ENCODE peak calls at places on chromosome 13, in nine cellular contexts. T, J, Z, W, S, V, G, B and C are unnamed samples.

GRCh38 chr13:97367427-97367826 is 66.5 kb upstream of the RAP2A start:
- DNase-seq in T (no peak), J (no peak), Z (no peak), W (peak; percentile 75), S (no peak), V (no peak), G (no peak), B (peak; percentile 59), C (no peak)

GRCh38 chr13:46113596-46113995 is 8.8 kb upstream of the CPB2 start:
- DNase-seq in T (no peak), J (no peak), Z (no peak), W (peak; percentile 64), S (no peak), V (no peak), G (no peak), B (no peak), C (no peak)

GRCh38 chr13:21117104-21117809 is 55.9 kb upstream of the LATS2 start:
- DNase-seq in T (no peak), J (no peak), Z (no peak), W (peak; percentile 37), S (no peak), V (no peak), G (no peak), B (no peak), C (no peak)

GRCh38 chr13:106796280-106797047 is 228.5 kb upstream of the ARGLU1 start:
- DNase-seq in T (peak; percentile 77), J (peak; percentile 30), Z (no peak), W (no peak), S (peak; percentile 61), V (no peak), G (no peak), B (no peak), C (no peak)

GRCh38 chr13:32790731-32791130 is 204.5 kb downstream of the PDS5B start:
- DNase-seq in T (no peak), J (no peak), Z (no peak), W (peak; percentile 13), S (no peak), V (no peak), G (no peak), B (no peak), C (no peak)

GRCh38 chr13:44273991-44274810 is 99.4 kb upstream of the SERP2 start:
- DNase-seq in T (no peak), J (peak; percentile 36), Z (peak; percentile 19), W (peak; percentile 11), S (no peak), V (no peak), G (peak; percentile 68), B (no peak), C (no peak)

GRCh38 chr13:43787998-43788397 is 1.2 kb upstream of the ENOX1 start:
- DNase-seq in T (no peak), J (no peak), Z (no peak), W (peak; percentile 91), S (no peak), V (no peak), G (no peak), B (peak; percentile 38), C (no peak)

GRCh38 chr13:94656766-94657165 is 55.1 kb downstream of the GPR180 start:
- DNase-seq in T (no peak), J (no peak), Z (no peak), W (no peak), S (no peak), V (no peak), G (no peak), B (peak; percentile 78), C (no peak)

GRCh38 chr13:69565334-69565733 is 542.3 kb upstream of the ATXN8OS start:
- DNase-seq in T (no peak), J (no peak), Z (peak; percentile 3), W (peak; percentile 80), S (no peak), V (no peak), G (peak; percentile 38), B (no peak), C (no peak)

GRCh38 chr13:45731455-45731854 is 29.3 kb downstream of the CBY2 start:
- DNase-seq in T (no peak), J (peak; percentile 2), Z (no peak), W (no peak), S (no peak), V (no peak), G (no peak), B (no peak), C (no peak)

GRCh38 chr13:32894589-32895001 is 121.6 kb upstream of the KL start:
- DNase-seq in T (no peak), J (no peak), Z (no peak), W (no peak), S (no peak), V (no peak), G (no peak), B (peak; percentile 51), C (no peak)